ENCODE peak calls at places on chromosomes 16 and 17, in five cellular contexts. One of them, this sample, is unnamed.
A peak's percentile ranks its signal among the peaks of the same experiment; 100 is the strongest.

GRCh38 chr16:61182416-61182815 is 853.8 kb downstream of the CDH8 start:
- DNase-seq in fibroblast of mammary gland: no peak
- DNase-seq in Panc1: no peak
- DNase-seq in AG09319: no peak
- DNase-seq in nephron progenitor cell: no peak
- DNase-seq in this sample: no peak

GRCh38 chr16:46974352-46974751 is 878 bp upstream of the DNAJA2 start:
- DNase-seq in fibroblast of mammary gland: peak; percentile 32
- DNase-seq in nephron progenitor cell: no peak
- DNase-seq in Panc1: no peak
- DNase-seq in AG09319: no peak
- DNase-seq in this sample: peak; percentile 66

GRCh38 chr17:49703557-49704277 is 4.0 kb downstream of the SLC35B1 start:
- DNase-seq in Panc1: peak; percentile 18
- DNase-seq in nephron progenitor cell: peak; percentile 18
- DNase-seq in AG09319: no peak
- DNase-seq in fibroblast of mammary gland: peak; percentile 73
- DNase-seq in this sample: no peak

GRCh38 chr17:48406936-48407567 is 23.0 kb downstream of the SKAP1 start:
- DNase-seq in Panc1: no peak
- DNase-seq in nephron progenitor cell: no peak
- DNase-seq in AG09319: no peak
- DNase-seq in fibroblast of mammary gland: no peak
- DNase-seq in this sample: no peak

GRCh38 chr17:76317535-76317934 is 9.5 kb upstream of the QRICH2 start:
- DNase-seq in AG09319: no peak
- DNase-seq in nephron progenitor cell: no peak
- DNase-seq in Panc1: no peak
- DNase-seq in fibroblast of mammary gland: no peak
- DNase-seq in this sample: no peak

GRCh38 chr16:27097671-27098275 is 31.0 kb downstream of the C16orf82 start:
- DNase-seq in AG09319: peak; percentile 19
- DNase-seq in nephron progenitor cell: no peak
- DNase-seq in Panc1: no peak
- DNase-seq in fibroblast of mammary gland: peak; percentile 88
- DNase-seq in this sample: no peak

GRCh38 chr17:75869282-75870141 is 8.9 kb downstream of the TRIM47 start:
- DNase-seq in AG09319: no peak
- DNase-seq in Panc1: no peak
- DNase-seq in nephron progenitor cell: no peak
- DNase-seq in fibroblast of mammary gland: peak; percentile 74
- DNase-seq in this sample: no peak

GRCh38 chr16:58125781-58126335 is 3.3 kb downstream of the CFAP20 start:
- DNase-seq in Panc1: no peak
- DNase-seq in nephron progenitor cell: no peak
- DNase-seq in fibroblast of mammary gland: no peak
- DNase-seq in AG09319: no peak
- DNase-seq in this sample: no peak

GRCh38 chr17:54948380-54948779 is 20.1 kb downstream of the COX11 start:
- DNase-seq in fibroblast of mammary gland: peak; percentile 96
- DNase-seq in Panc1: peak; percentile 36
- DNase-seq in AG09319: no peak
- DNase-seq in nephron progenitor cell: no peak
- DNase-seq in this sample: no peak

GRCh38 chr17:3738562-3739295 is 15.0 kb downstream of the HASPIN start:
- DNase-seq in fibroblast of mammary gland: no peak
- DNase-seq in nephron progenitor cell: peak; percentile 27
- DNase-seq in Panc1: no peak
- DNase-seq in AG09319: no peak
- DNase-seq in this sample: no peak

GRCh38 chr17:32588135-32588534 is 101.3 kb downstream of the CDK5R1 start:
- DNase-seq in fibroblast of mammary gland: no peak
- DNase-seq in Panc1: no peak
- DNase-seq in AG09319: no peak
- DNase-seq in nephron progenitor cell: no peak
- DNase-seq in this sample: no peak

GRCh38 chr17:37541880-37542675 is 52.4 kb downstream of the DUSP14 start:
- DNase-seq in nephron progenitor cell: no peak
- DNase-seq in Panc1: no peak
- DNase-seq in AG09319: peak; percentile 35
- DNase-seq in fibroblast of mammary gland: peak; percentile 57
- DNase-seq in this sample: no peak

GRCh38 chr17:81295678-81296381 is 723 bp upstream of the SLC38A10 start:
- DNase-seq in fibroblast of mammary gland: peak; percentile 39
- DNase-seq in AG09319: no peak
- DNase-seq in Panc1: no peak
- DNase-seq in nephron progenitor cell: no peak
- DNase-seq in this sample: peak; percentile 74

GRCh38 chr17:36920032-36921000 is 17.0 kb upstream of the LHX1 start:
- DNase-seq in nephron progenitor cell: no peak
- DNase-seq in fibroblast of mammary gland: no peak
- DNase-seq in AG09319: no peak
- DNase-seq in Panc1: no peak
- DNase-seq in this sample: no peak

GRCh38 chr17:39568710-39569109 is 39.0 kb downstream of the NEUROD2 start:
- DNase-seq in fibroblast of mammary gland: no peak
- DNase-seq in Panc1: no peak
- DNase-seq in AG09319: no peak
- DNase-seq in nephron progenitor cell: no peak
- DNase-seq in this sample: no peak

GRCh38 chr17:15239471-15239870 is 25.7 kb downstream of the PMP22 start:
- DNase-seq in AG09319: no peak
- DNase-seq in nephron progenitor cell: no peak
- DNase-seq in Panc1: no peak
- DNase-seq in fibroblast of mammary gland: no peak
- DNase-seq in this sample: no peak

GRCh38 chr16:86083382-86084002 is 184.5 kb downstream of the IRF8 start:
- DNase-seq in AG09319: no peak
- DNase-seq in Panc1: no peak
- DNase-seq in nephron progenitor cell: no peak
- DNase-seq in fibroblast of mammary gland: no peak
- DNase-seq in this sample: no peak

GRCh38 chr16:50666658-50667496 is 14.2 kb downstream of the SNX20 start:
- DNase-seq in AG09319: no peak
- DNase-seq in nephron progenitor cell: no peak
- DNase-seq in Panc1: no peak
- DNase-seq in fibroblast of mammary gland: no peak
- DNase-seq in this sample: peak; percentile 73

GRCh38 chr17:17510456-17511292 is 14.5 kb upstream of the RASD1 start:
- DNase-seq in fibroblast of mammary gland: no peak
- DNase-seq in Panc1: no peak
- DNase-seq in AG09319: no peak
- DNase-seq in nephron progenitor cell: no peak
- DNase-seq in this sample: no peak

GRCh38 chr16:84959045-84959576 is 52.2 kb downstream of the ZDHHC7 start:
- DNase-seq in fibroblast of mammary gland: no peak
- DNase-seq in nephron progenitor cell: no peak
- DNase-seq in Panc1: no peak
- DNase-seq in AG09319: no peak
- DNase-seq in this sample: no peak

GRCh38 chr16:80147021-80147680 is 393.6 kb upstream of the DYNLRB2 start:
- DNase-seq in fibroblast of mammary gland: peak; percentile 8
- DNase-seq in AG09319: no peak
- DNase-seq in Panc1: no peak
- DNase-seq in nephron progenitor cell: no peak
- DNase-seq in this sample: no peak

GRCh38 chr17:5210853-5211252 is 19.2 kb upstream of the ZNF594 start:
- DNase-seq in Panc1: no peak
- DNase-seq in fibroblast of mammary gland: no peak
- DNase-seq in nephron progenitor cell: no peak
- DNase-seq in AG09319: no peak
- DNase-seq in this sample: no peak

GRCh38 chr17:74045608-74046007 is 157.9 kb upstream of the RPL38 start:
- DNase-seq in Panc1: no peak
- DNase-seq in fibroblast of mammary gland: no peak
- DNase-seq in nephron progenitor cell: peak; percentile 30
- DNase-seq in AG09319: no peak
- DNase-seq in this sample: no peak
- TF ChIP-seq CTCF in Panc1: no peak
- TF ChIP-seq CTCF in fibroblast of mammary gland: no peak
- TF ChIP-seq CTCF in nephron progenitor cell: no peak
- TF ChIP-seq CTCF in AG09319: no peak
- TF ChIP-seq CTCF in this sample: no peak

GRCh38 chr17:45318561-45319230 is 1.9 kb upstream of the MAP3K14 start:
- DNase-seq in Panc1: no peak
- DNase-seq in fibroblast of mammary gland: no peak
- DNase-seq in nephron progenitor cell: no peak
- DNase-seq in AG09319: no peak
- DNase-seq in this sample: no peak

GRCh38 chr17:45317113-45317820 is 447 bp upstream of the MAP3K14 start:
- DNase-seq in AG09319: peak; percentile 100
- DNase-seq in nephron progenitor cell: peak; percentile 100
- DNase-seq in Panc1: peak; percentile 97
- DNase-seq in fibroblast of mammary gland: peak; percentile 100
- DNase-seq in this sample: peak; percentile 99

GRCh38 chr17:45314761-45315549 is 1.9 kb downstream of the MAP3K14 start:
- DNase-seq in AG09319: no peak
- DNase-seq in fibroblast of mammary gland: no peak
- DNase-seq in Panc1: no peak
- DNase-seq in nephron progenitor cell: no peak
- DNase-seq in this sample: peak; percentile 50

GRCh38 chr17:45315583-45316270 is 1.1 kb downstream of the MAP3K14 start:
- DNase-seq in fibroblast of mammary gland: no peak
- DNase-seq in AG09319: no peak
- DNase-seq in Panc1: no peak
- DNase-seq in nephron progenitor cell: no peak
- DNase-seq in this sample: no peak

DNA sequence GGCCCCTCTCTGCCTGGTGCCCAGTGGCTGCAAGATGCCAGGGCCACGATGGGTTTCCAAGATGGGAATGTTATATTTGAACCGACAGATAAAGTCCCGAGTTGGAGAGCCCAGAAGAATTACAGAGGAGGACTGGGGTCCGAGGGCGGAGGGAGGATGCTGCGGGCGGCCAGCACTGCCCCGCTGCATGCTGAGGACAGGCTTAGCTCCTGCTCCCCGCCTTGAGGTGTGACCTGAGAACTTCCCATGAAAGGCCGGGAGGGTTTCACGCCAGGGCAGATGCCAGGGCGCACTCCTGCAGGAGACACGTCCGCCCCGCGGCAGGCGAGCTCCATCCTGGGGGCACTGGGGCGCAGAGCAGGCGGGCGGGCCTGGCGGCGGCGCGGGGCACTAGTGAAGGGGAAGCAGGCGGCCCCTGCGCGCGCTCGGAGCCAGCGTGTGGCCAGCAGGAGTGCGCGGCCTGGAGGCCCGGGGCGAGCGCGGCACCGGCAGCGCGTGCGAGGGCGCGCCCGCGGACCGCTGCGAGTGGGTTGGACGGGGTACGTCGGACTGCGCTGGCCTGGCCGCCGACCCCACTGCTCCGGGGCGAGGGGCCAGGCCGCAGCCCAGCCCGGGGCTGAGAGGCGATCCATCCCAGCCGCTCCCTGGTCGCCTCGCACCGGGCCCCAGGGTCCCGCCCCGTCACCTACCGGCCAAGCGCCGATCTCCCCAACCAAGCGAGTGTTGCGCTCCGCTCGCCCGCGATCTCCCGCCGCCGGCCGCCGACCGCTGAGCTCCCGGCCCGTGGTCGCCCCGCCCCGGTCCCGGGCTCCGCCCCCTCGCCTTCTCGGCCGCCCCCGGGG is at the start of gene MAP3K14:
- DNase-seq in AG09319: no peak
- DNase-seq in fibroblast of mammary gland: peak; percentile 54
- DNase-seq in Panc1: no peak
- DNase-seq in nephron progenitor cell: peak; percentile 85
- DNase-seq in this sample: no peak
- TF ChIP-seq CTCF in AG09319: peak; percentile 13
- TF ChIP-seq CTCF in fibroblast of mammary gland: peak; percentile 2
- TF ChIP-seq CTCF in Panc1: no peak
- TF ChIP-seq CTCF in nephron progenitor cell: no peak
- TF ChIP-seq CTCF in this sample: peak; percentile 18

DNA sequence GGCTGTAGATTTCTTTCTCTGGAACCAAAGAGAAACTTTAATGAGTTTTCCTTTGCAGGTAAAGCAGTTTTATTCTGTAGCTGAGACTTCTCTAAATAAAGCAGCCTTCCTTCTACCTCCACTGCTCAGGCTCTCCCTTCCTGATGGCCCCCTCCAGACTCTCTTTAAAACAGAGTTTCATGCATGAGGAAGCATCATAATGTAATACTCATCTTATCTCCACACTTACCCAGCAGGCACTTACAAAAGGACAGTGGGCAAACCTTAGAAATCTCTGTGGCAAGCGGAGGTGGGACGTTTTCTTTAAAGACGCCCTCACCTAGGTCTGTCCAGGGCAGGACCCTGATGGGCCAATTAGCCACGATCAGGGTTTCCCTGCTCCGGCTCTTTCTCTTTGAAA is 239.3 kb downstream of the CCDC182 start:
- DNase-seq in Panc1: no peak
- DNase-seq in fibroblast of mammary gland: no peak
- DNase-seq in nephron progenitor cell: no peak
- DNase-seq in AG09319: no peak
- DNase-seq in this sample: no peak
- TF ChIP-seq CTCF in Panc1: no peak
- TF ChIP-seq CTCF in fibroblast of mammary gland: no peak
- TF ChIP-seq CTCF in nephron progenitor cell: no peak
- TF ChIP-seq CTCF in AG09319: no peak
- TF ChIP-seq CTCF in this sample: no peak

GRCh38 chr16:67526149-67526732 is 2.4 kb upstream of the RIPOR1 start:
- DNase-seq in AG09319: no peak
- DNase-seq in Panc1: no peak
- DNase-seq in fibroblast of mammary gland: no peak
- DNase-seq in nephron progenitor cell: no peak
- DNase-seq in this sample: no peak

GRCh38 chr16:67521095-67521804 is 7.4 kb upstream of the RIPOR1 start:
- DNase-seq in Panc1: peak; percentile 85
- DNase-seq in AG09319: peak; percentile 88
- DNase-seq in nephron progenitor cell: peak; percentile 98
- DNase-seq in fibroblast of mammary gland: peak; percentile 96
- DNase-seq in this sample: peak; percentile 90

GRCh38 chr16:67528222-67528869 is at the start of gene RIPOR1:
- DNase-seq in AG09319: no peak
- DNase-seq in nephron progenitor cell: peak; percentile 76
- DNase-seq in Panc1: no peak
- DNase-seq in fibroblast of mammary gland: no peak
- DNase-seq in this sample: peak; percentile 83

GRCh38 chr16:67528870-67529638 is 425 bp downstream of the RIPOR1 start:
- DNase-seq in AG09319: no peak
- DNase-seq in nephron progenitor cell: peak; percentile 54
- DNase-seq in fibroblast of mammary gland: no peak
- DNase-seq in Panc1: no peak
- DNase-seq in this sample: peak; percentile 69

DNA sequence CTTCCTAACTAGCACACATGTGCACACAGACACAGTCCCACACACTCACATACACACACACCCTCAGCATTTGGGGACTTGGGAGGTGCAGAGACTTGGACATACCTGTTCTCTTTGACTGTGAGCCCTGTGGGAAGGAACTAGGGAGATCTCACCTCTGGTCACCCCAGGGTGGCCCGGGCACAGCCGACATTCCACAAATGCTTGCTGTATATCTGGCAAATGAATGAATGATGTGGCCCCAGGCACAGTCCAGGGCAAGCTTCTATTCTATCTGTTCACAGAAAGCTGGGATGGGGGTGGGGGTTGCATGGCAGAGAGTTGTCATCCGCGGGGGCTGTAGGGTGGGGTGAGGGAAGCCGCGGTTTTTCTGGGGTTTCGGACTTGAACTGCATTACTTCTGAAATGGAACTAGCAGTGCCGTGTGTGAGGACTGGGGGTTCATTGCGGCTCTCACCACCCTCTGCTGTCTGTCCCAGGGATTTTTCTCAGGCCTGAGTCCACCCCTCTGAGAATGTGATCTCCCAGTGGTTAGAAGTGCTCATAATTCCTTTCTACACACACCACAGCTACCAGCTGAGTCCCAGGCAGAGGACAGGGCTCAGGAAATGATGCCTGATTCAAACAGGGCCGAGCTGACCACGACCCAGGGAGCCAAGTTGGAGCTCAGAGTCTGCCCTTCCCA is 3.3 kb upstream of the RIPOR1 start:
- DNase-seq in nephron progenitor cell: no peak
- DNase-seq in fibroblast of mammary gland: no peak
- DNase-seq in Panc1: no peak
- DNase-seq in AG09319: no peak
- DNase-seq in this sample: no peak
- TF ChIP-seq CTCF in nephron progenitor cell: no peak
- TF ChIP-seq CTCF in fibroblast of mammary gland: no peak
- TF ChIP-seq CTCF in Panc1: no peak
- TF ChIP-seq CTCF in AG09319: no peak
- TF ChIP-seq CTCF in this sample: no peak